ENCODE peak calls at places on chromosomes 6 and 20, in seven cellular contexts. One of them, this sample, is unnamed.

GRCh38 chr6:117265425-117266266 is at the start of gene VGLL2:
- DNase-seq in activated CD8-positive, alpha-beta memory T cell treated with anti-CD3 and anti-CD28 coated beads for 48 hours: no peak
- DNase-seq in ureter: peak; percentile 46
- DNase-seq in ELR: peak; percentile 47
- DNase-seq in SW 1271: peak; percentile 23
- DNase-seq in NCI-H460: no peak
- DNase-seq in AG04450: no peak
- DNase-seq in this sample: no peak

GRCh38 chr6:138656278-138656803 is 117.2 kb upstream of the CCDC28A start:
- DNase-seq in SW 1271: no peak
- DNase-seq in ELR: no peak
- DNase-seq in NCI-H460: no peak
- DNase-seq in AG04450: no peak
- DNase-seq in activated CD8-positive, alpha-beta memory T cell treated with anti-CD3 and anti-CD28 coated beads for 48 hours: no peak
- DNase-seq in ureter: no peak
- DNase-seq in this sample: no peak

GRCh38 chr6:6686748-6687601 is 98.5 kb downstream of the LY86 start:
- DNase-seq in NCI-H460: peak; percentile 96
- DNase-seq in SW 1271: peak; percentile 77
- DNase-seq in ELR: peak; percentile 82
- DNase-seq in activated CD8-positive, alpha-beta memory T cell treated with anti-CD3 and anti-CD28 coated beads for 48 hours: peak; percentile 19
- DNase-seq in AG04450: no peak
- DNase-seq in ureter: peak; percentile 95
- DNase-seq in this sample: peak; percentile 77

GRCh38 chr6:107598091-107598490 is 108.2 kb downstream of the SOBP start:
- DNase-seq in SW 1271: no peak
- DNase-seq in ureter: no peak
- DNase-seq in activated CD8-positive, alpha-beta memory T cell treated with anti-CD3 and anti-CD28 coated beads for 48 hours: no peak
- DNase-seq in NCI-H460: no peak
- DNase-seq in AG04450: no peak
- DNase-seq in ELR: no peak
- DNase-seq in this sample: no peak

GRCh38 chr6:71392286-71392685 is 103.7 kb downstream of the OGFRL1 start:
- DNase-seq in ureter: no peak
- DNase-seq in NCI-H460: no peak
- DNase-seq in SW 1271: no peak
- DNase-seq in AG04450: no peak
- DNase-seq in activated CD8-positive, alpha-beta memory T cell treated with anti-CD3 and anti-CD28 coated beads for 48 hours: no peak
- DNase-seq in ELR: peak; percentile 63
- DNase-seq in this sample: no peak

GRCh38 chr6:88359530-88360202 is 193.5 kb upstream of the CNR1 start:
- DNase-seq in NCI-H460: no peak
- DNase-seq in activated CD8-positive, alpha-beta memory T cell treated with anti-CD3 and anti-CD28 coated beads for 48 hours: no peak
- DNase-seq in ureter: no peak
- DNase-seq in ELR: no peak
- DNase-seq in AG04450: no peak
- DNase-seq in SW 1271: no peak
- DNase-seq in this sample: no peak

GRCh38 chr20:33650753-33651561 is 11.2 kb upstream of the C20orf144 start:
- DNase-seq in NCI-H460: no peak
- DNase-seq in SW 1271: no peak
- DNase-seq in ureter: no peak
- DNase-seq in AG04450: no peak
- DNase-seq in activated CD8-positive, alpha-beta memory T cell treated with anti-CD3 and anti-CD28 coated beads for 48 hours: no peak
- DNase-seq in ELR: no peak
- DNase-seq in this sample: no peak

GRCh38 chr6:26155066-26155925 is 68.1 kb downstream of the HFE start:
- DNase-seq in activated CD8-positive, alpha-beta memory T cell treated with anti-CD3 and anti-CD28 coated beads for 48 hours: no peak
- DNase-seq in NCI-H460: peak; percentile 18
- DNase-seq in SW 1271: peak; percentile 64
- DNase-seq in AG04450: no peak
- DNase-seq in ELR: peak; percentile 52
- DNase-seq in ureter: no peak
- DNase-seq in this sample: no peak

GRCh38 chr6:128062882-128063603 is 162.2 kb upstream of the THEMIS start:
- DNase-seq in ELR: no peak
- DNase-seq in SW 1271: no peak
- DNase-seq in NCI-H460: no peak
- DNase-seq in AG04450: no peak
- DNase-seq in ureter: no peak
- DNase-seq in activated CD8-positive, alpha-beta memory T cell treated with anti-CD3 and anti-CD28 coated beads for 48 hours: no peak
- DNase-seq in this sample: no peak

GRCh38 chr6:19802656-19803055 is 34.5 kb upstream of the ID4 start:
- DNase-seq in ELR: no peak
- DNase-seq in SW 1271: no peak
- DNase-seq in AG04450: no peak
- DNase-seq in ureter: no peak
- DNase-seq in NCI-H460: no peak
- DNase-seq in activated CD8-positive, alpha-beta memory T cell treated with anti-CD3 and anti-CD28 coated beads for 48 hours: no peak
- DNase-seq in this sample: no peak

GRCh38 chr6:71209626-71210025 is 79.0 kb upstream of the OGFRL1 start:
- DNase-seq in ureter: no peak
- DNase-seq in ELR: no peak
- DNase-seq in activated CD8-positive, alpha-beta memory T cell treated with anti-CD3 and anti-CD28 coated beads for 48 hours: no peak
- DNase-seq in AG04450: no peak
- DNase-seq in NCI-H460: no peak
- DNase-seq in SW 1271: no peak
- DNase-seq in this sample: no peak

GRCh38 chr6:157551041-157551832 is 170.2 kb downstream of the ZDHHC14 start:
- DNase-seq in SW 1271: no peak
- DNase-seq in ureter: no peak
- DNase-seq in AG04450: no peak
- DNase-seq in activated CD8-positive, alpha-beta memory T cell treated with anti-CD3 and anti-CD28 coated beads for 48 hours: no peak
- DNase-seq in NCI-H460: no peak
- DNase-seq in ELR: peak; percentile 29
- DNase-seq in this sample: no peak

GRCh38 chr20:40728470-40728869 is 39.4 kb upstream of the MAFB start:
- DNase-seq in SW 1271: peak; percentile 6
- DNase-seq in ureter: no peak
- DNase-seq in AG04450: no peak
- DNase-seq in ELR: peak; percentile 40
- DNase-seq in activated CD8-positive, alpha-beta memory T cell treated with anti-CD3 and anti-CD28 coated beads for 48 hours: no peak
- DNase-seq in NCI-H460: no peak
- DNase-seq in this sample: no peak

GRCh38 chr20:8242827-8243764 is 111.0 kb downstream of the PLCB1 start:
- DNase-seq in ureter: no peak
- DNase-seq in SW 1271: no peak
- DNase-seq in ELR: no peak
- DNase-seq in NCI-H460: no peak
- DNase-seq in activated CD8-positive, alpha-beta memory T cell treated with anti-CD3 and anti-CD28 coated beads for 48 hours: no peak
- DNase-seq in AG04450: no peak
- DNase-seq in this sample: no peak

GRCh38 chr20:43994486-43995100 is 79.9 kb downstream of the TOX2 start:
- DNase-seq in ELR: peak; percentile 85
- DNase-seq in activated CD8-positive, alpha-beta memory T cell treated with anti-CD3 and anti-CD28 coated beads for 48 hours: no peak
- DNase-seq in NCI-H460: no peak
- DNase-seq in ureter: no peak
- DNase-seq in AG04450: no peak
- DNase-seq in SW 1271: no peak
- DNase-seq in this sample: no peak

GRCh38 chr20:40953856-40954255 is 74.8 kb upstream of the TOP1 start:
- DNase-seq in SW 1271: no peak
- DNase-seq in ureter: peak; percentile 5
- DNase-seq in activated CD8-positive, alpha-beta memory T cell treated with anti-CD3 and anti-CD28 coated beads for 48 hours: no peak
- DNase-seq in ELR: peak; percentile 24
- DNase-seq in NCI-H460: no peak
- DNase-seq in AG04450: no peak
- DNase-seq in this sample: no peak

GRCh38 chr20:52104546-52105044 is 87.0 kb downstream of the ZFP64 start:
- DNase-seq in ELR: peak; percentile 57
- DNase-seq in ureter: no peak
- DNase-seq in AG04450: no peak
- DNase-seq in activated CD8-positive, alpha-beta memory T cell treated with anti-CD3 and anti-CD28 coated beads for 48 hours: no peak
- DNase-seq in NCI-H460: no peak
- DNase-seq in SW 1271: no peak
- DNase-seq in this sample: no peak

GRCh38 chr20:38534756-38535155 is 46.2 kb upstream of the ADIG start:
- DNase-seq in ELR: no peak
- DNase-seq in NCI-H460: no peak
- DNase-seq in SW 1271: no peak
- DNase-seq in AG04450: no peak
- DNase-seq in activated CD8-positive, alpha-beta memory T cell treated with anti-CD3 and anti-CD28 coated beads for 48 hours: no peak
- DNase-seq in ureter: no peak
- DNase-seq in this sample: no peak

GRCh38 chr20:45432294-45432693 is 16.4 kb downstream of the PIGT start:
- DNase-seq in ureter: no peak
- DNase-seq in ELR: no peak
- DNase-seq in activated CD8-positive, alpha-beta memory T cell treated with anti-CD3 and anti-CD28 coated beads for 48 hours: no peak
- DNase-seq in AG04450: no peak
- DNase-seq in NCI-H460: no peak
- DNase-seq in SW 1271: no peak
- DNase-seq in this sample: no peak

GRCh38 chr6:28589234-28589951 is 63.7 kb downstream of the GPX5 start:
- DNase-seq in ELR: peak; percentile 97
- DNase-seq in AG04450: peak; percentile 74
- DNase-seq in NCI-H460: peak; percentile 90
- DNase-seq in activated CD8-positive, alpha-beta memory T cell treated with anti-CD3 and anti-CD28 coated beads for 48 hours: peak; percentile 22
- DNase-seq in SW 1271: peak; percentile 95
- DNase-seq in ureter: no peak
- DNase-seq in this sample: no peak

GRCh38 chr20:19932170-19932667 is 84.9 kb upstream of the NAA20 start:
- DNase-seq in AG04450: peak; percentile 75
- DNase-seq in SW 1271: no peak
- DNase-seq in ELR: peak; percentile 75
- DNase-seq in NCI-H460: no peak
- DNase-seq in ureter: no peak
- DNase-seq in activated CD8-positive, alpha-beta memory T cell treated with anti-CD3 and anti-CD28 coated beads for 48 hours: no peak
- DNase-seq in this sample: no peak

GRCh38 chr20:47973519-47974233 is 188.4 kb upstream of the SULF2 start:
- DNase-seq in NCI-H460: no peak
- DNase-seq in SW 1271: no peak
- DNase-seq in activated CD8-positive, alpha-beta memory T cell treated with anti-CD3 and anti-CD28 coated beads for 48 hours: no peak
- DNase-seq in ELR: no peak
- DNase-seq in AG04450: no peak
- DNase-seq in ureter: no peak
- DNase-seq in this sample: no peak

GRCh38 chr20:31608256-31608980 is 3.3 kb downstream of the ID1 start:
- DNase-seq in SW 1271: no peak
- DNase-seq in NCI-H460: no peak
- DNase-seq in ELR: peak; percentile 67
- DNase-seq in AG04450: no peak
- DNase-seq in ureter: peak; percentile 92
- DNase-seq in activated CD8-positive, alpha-beta memory T cell treated with anti-CD3 and anti-CD28 coated beads for 48 hours: no peak
- DNase-seq in this sample: peak; percentile 70

GRCh38 chr6:87944541-87944954 is 103.1 kb upstream of the SPACA1 start:
- DNase-seq in AG04450: no peak
- DNase-seq in activated CD8-positive, alpha-beta memory T cell treated with anti-CD3 and anti-CD28 coated beads for 48 hours: no peak
- DNase-seq in ureter: peak; percentile 83
- DNase-seq in SW 1271: no peak
- DNase-seq in NCI-H460: peak; percentile 3
- DNase-seq in ELR: peak; percentile 39
- DNase-seq in this sample: no peak

GRCh38 chr6:131400782-131401496 is 172.1 kb upstream of the ARG1 start:
- DNase-seq in AG04450: no peak
- DNase-seq in SW 1271: no peak
- DNase-seq in ureter: no peak
- DNase-seq in ELR: no peak
- DNase-seq in activated CD8-positive, alpha-beta memory T cell treated with anti-CD3 and anti-CD28 coated beads for 48 hours: no peak
- DNase-seq in NCI-H460: no peak
- DNase-seq in this sample: no peak

GRCh38 chr20:18705490-18705889 is 108.1 kb upstream of the SCP2D1 start:
- DNase-seq in ureter: no peak
- DNase-seq in ELR: peak; percentile 94
- DNase-seq in NCI-H460: no peak
- DNase-seq in SW 1271: no peak
- DNase-seq in activated CD8-positive, alpha-beta memory T cell treated with anti-CD3 and anti-CD28 coated beads for 48 hours: no peak
- DNase-seq in AG04450: peak; percentile 83
- DNase-seq in this sample: no peak

GRCh38 chr6:115976321-115976870 is 84.3 kb downstream of the FRK start:
- DNase-seq in activated CD8-positive, alpha-beta memory T cell treated with anti-CD3 and anti-CD28 coated beads for 48 hours: no peak
- DNase-seq in SW 1271: no peak
- DNase-seq in ELR: no peak
- DNase-seq in AG04450: no peak
- DNase-seq in NCI-H460: no peak
- DNase-seq in ureter: no peak
- DNase-seq in this sample: no peak

GRCh38 chr6:137872071-137872470 is 5.0 kb downstream of the TNFAIP3 start:
- DNase-seq in ureter: no peak
- DNase-seq in AG04450: no peak
- DNase-seq in ELR: peak; percentile 46
- DNase-seq in SW 1271: no peak
- DNase-seq in NCI-H460: no peak
- DNase-seq in activated CD8-positive, alpha-beta memory T cell treated with anti-CD3 and anti-CD28 coated beads for 48 hours: no peak
- DNase-seq in this sample: no peak

GRCh38 chr20:10005885-10006284 is 28.9 kb upstream of the ANKEF1 start:
- DNase-seq in NCI-H460: no peak
- DNase-seq in AG04450: no peak
- DNase-seq in ureter: no peak
- DNase-seq in SW 1271: no peak
- DNase-seq in activated CD8-positive, alpha-beta memory T cell treated with anti-CD3 and anti-CD28 coated beads for 48 hours: no peak
- DNase-seq in ELR: no peak
- DNase-seq in this sample: no peak

GRCh38 chr6:96995903-96996302 is 71.4 kb downstream of the KLHL32 start:
- DNase-seq in ELR: no peak
- DNase-seq in AG04450: no peak
- DNase-seq in NCI-H460: no peak
- DNase-seq in SW 1271: no peak
- DNase-seq in activated CD8-positive, alpha-beta memory T cell treated with anti-CD3 and anti-CD28 coated beads for 48 hours: no peak
- DNase-seq in ureter: no peak
- DNase-seq in this sample: no peak

GRCh38 chr6:137112067-137112355 is 61.4 kb downstream of the IL22RA2 start:
- DNase-seq in NCI-H460: no peak
- DNase-seq in SW 1271: no peak
- DNase-seq in AG04450: no peak
- DNase-seq in ureter: no peak
- DNase-seq in activated CD8-positive, alpha-beta memory T cell treated with anti-CD3 and anti-CD28 coated beads for 48 hours: no peak
- DNase-seq in ELR: peak; percentile 62
- DNase-seq in this sample: no peak

GRCh38 chr6:151535476-151536279 is 41.9 kb downstream of the CCDC170 start:
- DNase-seq in ELR: no peak
- DNase-seq in activated CD8-positive, alpha-beta memory T cell treated with anti-CD3 and anti-CD28 coated beads for 48 hours: no peak
- DNase-seq in NCI-H460: no peak
- DNase-seq in AG04450: no peak
- DNase-seq in SW 1271: no peak
- DNase-seq in ureter: no peak
- DNase-seq in this sample: no peak

GRCh38 chr20:49231461-49231860 is 12.2 kb downstream of the DDX27 start:
- DNase-seq in activated CD8-positive, alpha-beta memory T cell treated with anti-CD3 and anti-CD28 coated beads for 48 hours: no peak
- DNase-seq in SW 1271: no peak
- DNase-seq in NCI-H460: no peak
- DNase-seq in AG04450: no peak
- DNase-seq in ureter: no peak
- DNase-seq in ELR: no peak
- DNase-seq in this sample: no peak

This sample was measured in NCI-H2107.